ENCODE peak calls at places on chromosomes 13 and 19, in four cellular contexts. U, M, Z and Q are unnamed samples.

GRCh38 chr13:97413694-97414093 is 20.3 kb upstream of the RAP2A start:
- DNase-seq in U (no peak), M (no peak), Z (no peak), Q (no peak)

GRCh38 chr19:38792250-38793111 is 3.5 kb downstream of the LGALS7B start:
- DNase-seq in M (no peak), Z (no peak), U (no peak), Q (peak)

GRCh38 chr13:28658539-28658795 is 463 bp upstream of the POMP start:
- DNase-seq in M (no peak), U (peak), Z (no peak), Q (no peak)

GRCh38 chr13:27917121-27917947 is 2.5 kb upstream of the PDX1 start:
- DNase-seq in M (no peak), Z (no peak), U (no peak), Q (peak)

GRCh38 chr13:60351326-60351725 is 45.7 kb upstream of the TDRD3 start:
- DNase-seq in M (no peak), Z (no peak), U (peak), Q (no peak)

GRCh38 chr19:55257461-55258411 is 1.1 kb downstream of the PPP6R1 start:
- DNase-seq in Z (peak), M (no peak), U (peak), Q (no peak)

GRCh38 chr19:21823224-21823623 is 12.8 kb downstream of the ZNF43 start:
- DNase-seq in U (no peak), M (no peak), Z (no peak), Q (no peak)

GRCh38 chr13:22880756-22881701 is 299.8 kb upstream of the SGCG start:
- DNase-seq in Z (no peak), M (no peak), U (no peak), Q (no peak)

GRCh38 chr13:102724923-102725322 is 30.1 kb upstream of the METTL21C start:
- DNase-seq in U (peak), Z (no peak), M (peak), Q (no peak)

GRCh38 chr13:35208587-35208986 is 266.5 kb downstream of the NBEA start:
- DNase-seq in U (no peak), M (no peak), Z (no peak), Q (no peak)

GRCh38 chr13:43629691-43630480 is 156.9 kb downstream of the ENOX1 start:
- DNase-seq in Z (no peak), M (no peak), U (no peak), Q (no peak)

GRCh38 chr19:46428278-46429141 is at the start of gene PNMA8C:
- DNase-seq in M (no peak), Z (peak), U (peak), Q (peak)

GRCh38 chr19:51621178-51621577 is 9.0 kb downstream of the SIGLEC5 start:
- DNase-seq in Z (no peak), M (no peak), U (no peak), Q (no peak)

GRCh38 chr13:29857089-29857488 is 6.7 kb upstream of the UBL3 start:
- DNase-seq in M (no peak), U (no peak), Z (no peak), Q (no peak)

GRCh38 chr13:25281937-25282332 is 5.4 kb downstream of the MTMR6 start:
- DNase-seq in Z (no peak), U (no peak), M (no peak), Q (no peak)

GRCh38 chr19:47663911-47664771 is 49.1 kb upstream of the EHD2 start:
- DNase-seq in Z (peak), U (no peak), M (peak), Q (no peak)

GRCh38 chr19:3373971-3374368 is 7.6 kb downstream of the NFIC start:
- DNase-seq in M (no peak), U (no peak), Z (no peak), Q (no peak)

GRCh38 chr19:3372413-3372812 is 6.0 kb downstream of the NFIC start:
- DNase-seq in M (no peak), U (no peak), Z (no peak), Q (no peak)

GRCh38 chr19:3374369-3375112 is 8.2 kb downstream of the NFIC start:
- DNase-seq in Z (peak), U (peak), M (no peak), Q (no peak)

GRCh38 chr19:3378352-3379146 is 12.2 kb downstream of the NFIC start:
- DNase-seq in U (peak), M (no peak), Z (peak), Q (no peak)

DNA sequence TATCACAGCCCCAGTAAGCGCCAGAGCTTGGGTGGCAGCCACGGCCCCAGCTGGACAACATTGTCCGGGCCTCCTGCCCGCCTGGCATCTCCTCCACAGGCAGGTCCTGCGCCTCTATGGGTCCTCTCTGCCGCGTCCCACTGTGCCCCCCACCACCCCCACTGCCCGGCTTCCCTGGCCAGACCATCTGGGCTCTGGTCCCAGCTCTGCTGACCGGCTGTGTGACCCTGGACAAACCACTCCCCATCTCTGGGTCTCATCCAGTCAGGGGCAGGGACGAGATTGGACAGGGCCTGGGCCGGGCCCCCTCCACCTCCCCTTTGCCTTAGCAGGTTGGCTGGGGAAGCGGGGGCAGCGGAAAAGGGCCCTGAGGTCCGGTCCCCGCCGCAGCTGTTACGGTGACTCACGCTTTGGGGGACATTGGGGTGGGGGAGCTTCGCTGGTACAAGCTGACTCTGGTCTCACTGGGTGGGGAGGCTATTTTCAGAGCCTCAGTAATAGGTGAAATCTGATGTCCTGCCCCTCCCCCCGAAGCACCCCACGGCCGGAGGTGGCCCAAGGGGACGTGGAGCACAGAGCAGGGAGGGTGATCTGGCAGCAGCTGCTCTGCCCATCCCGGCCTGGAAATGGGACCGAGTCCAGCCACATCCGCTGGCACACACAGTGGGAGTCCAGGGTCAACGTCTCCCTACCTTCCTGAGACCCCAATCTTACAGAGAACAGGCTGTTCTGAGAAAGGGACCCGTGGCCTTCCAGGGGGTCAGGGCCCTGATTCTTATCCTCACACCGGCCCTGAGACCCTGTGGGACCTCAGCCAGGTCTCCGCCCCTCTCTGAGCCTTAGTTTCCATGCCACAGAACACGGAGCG is 9.1 kb downstream of the NFIC start:
- DNase-seq in U (peak), Z (peak), M (no peak), Q (no peak)
- TF ChIP-seq FOXJ3 in U (peak), Z (no peak), M (no peak), Q (no peak)

GRCh38 chr13:23934481-23934880 is 37.2 kb upstream of the C1QTNF9B start:
- DNase-seq in Z (no peak), M (no peak), U (no peak), Q (no peak)
- TF ChIP-seq FOXJ3 in Z (no peak), M (no peak), U (no peak), Q (no peak)

DNA sequence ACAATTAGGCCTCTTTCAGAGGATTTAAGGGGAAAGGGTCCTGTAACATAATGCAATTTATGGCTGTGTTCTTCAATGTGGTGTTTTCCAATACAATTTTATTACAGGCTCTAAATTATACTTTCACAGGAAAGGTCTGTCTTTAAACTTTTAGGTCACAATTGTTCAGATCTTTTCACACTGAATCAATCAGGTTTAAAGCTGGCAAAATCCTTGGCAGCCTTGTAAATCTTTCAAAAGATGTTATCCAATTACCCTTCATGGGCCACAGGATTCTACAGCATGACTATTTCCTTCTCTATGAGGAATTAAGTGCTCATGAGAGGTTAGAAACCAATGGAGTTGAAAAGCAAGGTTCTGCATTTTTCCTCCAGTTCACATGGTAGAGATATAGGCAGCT is 211.5 kb upstream of the MIR17HG start:
- DNase-seq in Z (no peak), U (no peak), M (no peak), Q (no peak)
- TF ChIP-seq FOXJ3 in Z (no peak), U (no peak), M (no peak), Q (no peak)

DNA sequence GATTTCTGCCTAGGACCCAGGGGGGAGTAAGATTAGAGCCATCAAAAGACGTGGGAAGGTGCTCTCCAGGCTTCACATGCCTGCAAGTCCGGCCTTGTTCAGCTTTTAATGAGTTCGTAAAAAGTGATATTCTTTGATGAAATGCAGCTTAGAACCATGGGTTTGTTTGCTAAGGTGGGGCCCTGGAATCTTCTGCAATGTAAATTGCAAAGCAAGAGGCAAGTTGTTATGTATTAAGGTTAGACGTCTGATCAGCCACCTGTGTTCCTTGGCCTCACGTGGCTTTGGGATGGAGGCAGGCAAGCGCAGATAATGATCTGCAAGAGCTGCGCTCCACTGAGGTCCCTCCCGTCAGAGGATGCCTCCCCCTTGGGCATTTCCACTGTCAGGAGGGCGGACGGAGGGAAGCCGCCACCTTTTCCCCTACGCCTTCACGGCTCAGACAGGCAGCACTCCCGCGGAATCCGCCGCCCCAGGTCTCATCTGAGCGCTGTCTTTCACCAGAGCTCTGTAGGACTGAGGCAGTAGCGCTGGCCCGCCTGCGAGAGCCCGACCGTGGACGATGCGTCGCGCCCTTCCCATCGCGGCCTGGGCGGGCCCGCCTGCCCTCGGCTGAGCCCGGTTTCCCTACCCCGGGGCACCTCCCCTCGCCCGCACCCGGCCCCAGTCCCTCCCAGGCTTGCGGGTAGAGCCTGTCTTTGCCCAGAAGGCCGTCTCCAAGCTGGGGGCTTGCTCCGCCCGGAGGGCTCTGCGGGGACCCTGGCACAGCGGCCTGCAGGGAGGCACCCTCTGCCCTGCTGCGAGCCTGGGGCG is 111.0 kb downstream of the CRYL1 start:
- DNase-seq in Z (no peak), U (peak), M (no peak), Q (peak)
- TF ChIP-seq FOXJ3 in Z (no peak), U (no peak), M (no peak), Q (no peak)

GRCh38 chr13:33348366-33348765 is 62.8 kb upstream of the STARD13 start:
- DNase-seq in U (no peak), M (no peak), Z (no peak), Q (no peak)

GRCh38 chr13:33349314-33349995 is 63.9 kb upstream of the STARD13 start:
- DNase-seq in M (no peak), U (no peak), Z (no peak), Q (peak)

GRCh38 chr13:33345842-33346241 is 60.3 kb upstream of the STARD13 start:
- DNase-seq in M (no peak), U (no peak), Z (no peak), Q (no peak)

GRCh38 chr13:33349996-33350826 is 64.7 kb upstream of the STARD13 start:
- DNase-seq in M (no peak), Z (no peak), U (peak), Q (peak)

DNA sequence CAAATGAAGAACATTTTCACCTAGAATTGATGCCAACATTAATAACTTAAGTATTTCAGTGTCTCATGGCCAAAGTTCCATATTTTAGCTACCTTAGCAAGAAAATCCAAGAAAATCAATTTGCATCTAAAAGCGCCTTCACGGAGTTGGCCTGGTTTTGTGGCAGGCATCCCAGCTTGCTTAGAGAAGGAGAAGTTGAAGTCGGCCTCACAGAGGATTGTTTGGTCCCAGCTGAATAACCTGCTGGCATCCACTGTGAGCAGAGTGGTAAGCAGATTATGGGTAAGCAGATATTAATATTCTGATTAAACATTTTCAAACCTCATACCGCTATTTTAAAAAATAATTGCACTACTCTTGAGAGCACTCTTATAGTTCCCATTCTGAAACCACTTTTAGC is 62.3 kb upstream of the STARD13 start:
- DNase-seq in Z (no peak), U (no peak), M (no peak), Q (no peak)
- TF ChIP-seq FOXJ3 in Z (no peak), U (no peak), M (no peak), Q (no peak)

GRCh38 chr19:18522124-18522861 is 423 bp upstream of the ELL start:
- DNase-seq in M (peak), Z (peak), U (peak), Q (peak)
- TF ChIP-seq FOXJ3 in M (no peak), Z (no peak), U (no peak), Q (no peak)